ENCODE peak calls at places on chromosomes 12 and 14, in six cellular contexts. One of them, this sample, is unnamed.

GRCh38 chr12:78088391-78088832 is 257.7 kb downstream of the NAV3 start:
- DNase-seq in stromal cell of bone marrow: no peak
- DNase-seq in left ventricle myocardium superior: no peak
- DNase-seq in transverse colon: no peak
- DNase-seq in tibial nerve: no peak
- DNase-seq in sciatic nerve: no peak
- DNase-seq in this sample: no peak

GRCh38 chr12:45415393-45415817 is 199.5 kb downstream of the ANO6 start:
- DNase-seq in stromal cell of bone marrow: peak; percentile 100
- DNase-seq in left ventricle myocardium superior: peak; percentile 34
- DNase-seq in transverse colon: no peak
- DNase-seq in tibial nerve: peak; percentile 13
- DNase-seq in sciatic nerve: no peak
- DNase-seq in this sample: peak; percentile 98

GRCh38 chr14:93752980-93753561 is 35.2 kb downstream of the PRIMA1 start:
- DNase-seq in stromal cell of bone marrow: no peak
- DNase-seq in left ventricle myocardium superior: peak; percentile 89
- DNase-seq in transverse colon: no peak
- DNase-seq in tibial nerve: no peak
- DNase-seq in sciatic nerve: peak; percentile 75
- DNase-seq in this sample: no peak

GRCh38 chr12:98606367-98606985 is 13.0 kb downstream of the SLC25A3 start:
- DNase-seq in stromal cell of bone marrow: no peak
- DNase-seq in left ventricle myocardium superior: no peak
- DNase-seq in transverse colon: no peak
- DNase-seq in tibial nerve: no peak
- DNase-seq in sciatic nerve: no peak
- DNase-seq in this sample: no peak

GRCh38 chr14:54669759-54670630 is 103.1 kb downstream of the SAMD4A start:
- DNase-seq in stromal cell of bone marrow: peak; percentile 56
- DNase-seq in left ventricle myocardium superior: no peak
- DNase-seq in transverse colon: peak; percentile 52
- DNase-seq in tibial nerve: peak; percentile 48
- DNase-seq in sciatic nerve: no peak
- DNase-seq in this sample: no peak

GRCh38 chr12:95882080-95882479 is 23.3 kb downstream of the SNRPF start:
- DNase-seq in stromal cell of bone marrow: peak; percentile 45
- DNase-seq in left ventricle myocardium superior: no peak
- DNase-seq in transverse colon: no peak
- DNase-seq in tibial nerve: no peak
- DNase-seq in sciatic nerve: no peak
- DNase-seq in this sample: peak; percentile 18

GRCh38 chr14:41783403-41783802 is 176.7 kb downstream of the LRFN5 start:
- DNase-seq in stromal cell of bone marrow: no peak
- DNase-seq in left ventricle myocardium superior: no peak
- DNase-seq in transverse colon: no peak
- DNase-seq in tibial nerve: no peak
- DNase-seq in sciatic nerve: no peak
- DNase-seq in this sample: no peak

GRCh38 chr12:44571031-44571550 is 305.0 kb downstream of the NELL2 start:
- DNase-seq in stromal cell of bone marrow: no peak
- DNase-seq in left ventricle myocardium superior: no peak
- DNase-seq in transverse colon: no peak
- DNase-seq in tibial nerve: no peak
- DNase-seq in sciatic nerve: no peak
- DNase-seq in this sample: no peak

GRCh38 chr12:19624401-19624930 is 185.2 kb downstream of the AEBP2 start:
- DNase-seq in stromal cell of bone marrow: no peak
- DNase-seq in left ventricle myocardium superior: no peak
- DNase-seq in transverse colon: no peak
- DNase-seq in tibial nerve: no peak
- DNase-seq in sciatic nerve: no peak
- DNase-seq in this sample: no peak

GRCh38 chr14:50943261-50943942 is 881 bp downstream of the PYGL start:
- DNase-seq in stromal cell of bone marrow: no peak
- DNase-seq in left ventricle myocardium superior: peak; percentile 73
- DNase-seq in transverse colon: peak; percentile 58
- DNase-seq in tibial nerve: peak; percentile 48
- DNase-seq in sciatic nerve: peak; percentile 82
- DNase-seq in this sample: no peak

GRCh38 chr12:107320031-107320928 is 226.9 kb upstream of the CRY1 start:
- DNase-seq in stromal cell of bone marrow: no peak
- DNase-seq in left ventricle myocardium superior: peak; percentile 67
- DNase-seq in transverse colon: peak; percentile 38
- DNase-seq in tibial nerve: no peak
- DNase-seq in sciatic nerve: no peak
- DNase-seq in this sample: no peak

GRCh38 chr12:111450676-111451075 is 45.0 kb downstream of the SH2B3 start:
- DNase-seq in stromal cell of bone marrow: no peak
- DNase-seq in left ventricle myocardium superior: no peak
- DNase-seq in transverse colon: no peak
- DNase-seq in tibial nerve: no peak
- DNase-seq in sciatic nerve: no peak
- DNase-seq in this sample: no peak

GRCh38 chr14:72878746-72879145 is 15.2 kb downstream of the DPF3 start:
- DNase-seq in stromal cell of bone marrow: no peak
- DNase-seq in left ventricle myocardium superior: no peak
- DNase-seq in transverse colon: no peak
- DNase-seq in tibial nerve: no peak
- DNase-seq in sciatic nerve: no peak
- DNase-seq in this sample: no peak

GRCh38 chr12:95634622-95635621 is 83.6 kb upstream of the USP44 start:
- DNase-seq in stromal cell of bone marrow: no peak
- DNase-seq in left ventricle myocardium superior: no peak
- DNase-seq in transverse colon: peak; percentile 80
- DNase-seq in tibial nerve: no peak
- DNase-seq in sciatic nerve: no peak
- DNase-seq in this sample: no peak

GRCh38 chr12:55715833-55716581 is at the start of gene BLOC1S1:
- DNase-seq in stromal cell of bone marrow: peak; percentile 76
- DNase-seq in left ventricle myocardium superior: peak; percentile 96
- DNase-seq in transverse colon: peak; percentile 96
- DNase-seq in tibial nerve: peak; percentile 92
- DNase-seq in sciatic nerve: peak; percentile 96
- DNase-seq in this sample: peak; percentile 88

GRCh38 chr14:100434033-100434601 is 111.0 kb downstream of the SLC25A47 start:
- DNase-seq in stromal cell of bone marrow: no peak
- DNase-seq in left ventricle myocardium superior: no peak
- DNase-seq in transverse colon: no peak
- DNase-seq in tibial nerve: no peak
- DNase-seq in sciatic nerve: no peak
- DNase-seq in this sample: no peak

GRCh38 chr14:86799244-86799647 is 1193.7 kb downstream of the GALC start:
- DNase-seq in stromal cell of bone marrow: peak; percentile 84
- DNase-seq in left ventricle myocardium superior: no peak
- DNase-seq in transverse colon: no peak
- DNase-seq in tibial nerve: peak; percentile 63
- DNase-seq in sciatic nerve: no peak
- DNase-seq in this sample: peak; percentile 46

GRCh38 chr12:112347521-112347920 is 34.7 kb downstream of the HECTD4 start:
- DNase-seq in stromal cell of bone marrow: no peak
- DNase-seq in left ventricle myocardium superior: no peak
- DNase-seq in transverse colon: no peak
- DNase-seq in tibial nerve: no peak
- DNase-seq in sciatic nerve: no peak
- DNase-seq in this sample: peak; percentile 77

GRCh38 chr14:36661506-36662257 is at the start of gene PAX9:
- DNase-seq in stromal cell of bone marrow: peak; percentile 75
- DNase-seq in left ventricle myocardium superior: peak; percentile 75
- DNase-seq in transverse colon: peak; percentile 86
- DNase-seq in tibial nerve: peak; percentile 89
- DNase-seq in sciatic nerve: peak; percentile 92
- DNase-seq in this sample: peak; percentile 38

GRCh38 chr14:36254020-36254614 is 66.3 kb downstream of the MBIP start:
- DNase-seq in stromal cell of bone marrow: no peak
- DNase-seq in left ventricle myocardium superior: no peak
- DNase-seq in transverse colon: no peak
- DNase-seq in tibial nerve: no peak
- DNase-seq in sciatic nerve: no peak
- DNase-seq in this sample: no peak

GRCh38 chr14:68814376-68815287 is 21.8 kb upstream of the ZFP36L1 start:
- DNase-seq in stromal cell of bone marrow: no peak
- DNase-seq in left ventricle myocardium superior: peak; percentile 60
- DNase-seq in transverse colon: peak; percentile 59
- DNase-seq in tibial nerve: peak; percentile 50
- DNase-seq in sciatic nerve: peak; percentile 74
- DNase-seq in this sample: no peak

GRCh38 chr14:92626041-92626440 is 112.5 kb downstream of the RIN3 start:
- DNase-seq in stromal cell of bone marrow: no peak
- DNase-seq in left ventricle myocardium superior: no peak
- DNase-seq in transverse colon: no peak
- DNase-seq in tibial nerve: no peak
- DNase-seq in sciatic nerve: no peak
- DNase-seq in this sample: no peak

GRCh38 chr14:103123634-103124500 is 606 bp downstream of the TNFAIP2 start:
- DNase-seq in stromal cell of bone marrow: no peak
- DNase-seq in left ventricle myocardium superior: peak; percentile 81
- DNase-seq in transverse colon: no peak
- DNase-seq in tibial nerve: peak; percentile 62
- DNase-seq in sciatic nerve: peak; percentile 82
- DNase-seq in this sample: no peak

GRCh38 chr14:59507063-59507751 is 22.9 kb downstream of the JKAMP start:
- DNase-seq in stromal cell of bone marrow: peak; percentile 14
- DNase-seq in left ventricle myocardium superior: peak; percentile 37
- DNase-seq in transverse colon: peak; percentile 83
- DNase-seq in tibial nerve: peak; percentile 64
- DNase-seq in sciatic nerve: peak; percentile 66
- DNase-seq in this sample: no peak

GRCh38 chr14:90968025-90968424 is 92.4 kb downstream of the RPS6KA5 start:
- DNase-seq in stromal cell of bone marrow: no peak
- DNase-seq in left ventricle myocardium superior: no peak
- DNase-seq in transverse colon: no peak
- DNase-seq in tibial nerve: no peak
- DNase-seq in sciatic nerve: no peak
- DNase-seq in this sample: no peak

GRCh38 chr14:50600849-50601248 is 40.9 kb downstream of the ATL1 start:
- DNase-seq in stromal cell of bone marrow: no peak
- DNase-seq in left ventricle myocardium superior: peak; percentile 34
- DNase-seq in transverse colon: no peak
- DNase-seq in tibial nerve: no peak
- DNase-seq in sciatic nerve: no peak
- DNase-seq in this sample: no peak

GRCh38 chr12:111369496-111370220 is 763 bp upstream of the PHETA1 start:
- DNase-seq in stromal cell of bone marrow: no peak
- DNase-seq in left ventricle myocardium superior: no peak
- DNase-seq in transverse colon: no peak
- DNase-seq in tibial nerve: no peak
- DNase-seq in sciatic nerve: no peak
- DNase-seq in this sample: no peak

GRCh38 chr12:3185260-3185870 is 108.2 kb downstream of the TSPAN9 start:
- DNase-seq in stromal cell of bone marrow: no peak
- DNase-seq in left ventricle myocardium superior: peak; percentile 85
- DNase-seq in transverse colon: no peak
- DNase-seq in tibial nerve: no peak
- DNase-seq in sciatic nerve: no peak
- DNase-seq in this sample: no peak

GRCh38 chr14:90797919-90798318 is 18.3 kb downstream of the TTC7B start:
- DNase-seq in stromal cell of bone marrow: no peak
- DNase-seq in left ventricle myocardium superior: no peak
- DNase-seq in transverse colon: no peak
- DNase-seq in tibial nerve: no peak
- DNase-seq in sciatic nerve: no peak
- DNase-seq in this sample: no peak

GRCh38 chr14:74531467-74531866 is 37.9 kb downstream of the ISCA2 start:
- DNase-seq in stromal cell of bone marrow: peak; percentile 54
- DNase-seq in left ventricle myocardium superior: peak; percentile 52
- DNase-seq in transverse colon: peak; percentile 28
- DNase-seq in tibial nerve: no peak
- DNase-seq in sciatic nerve: no peak
- DNase-seq in this sample: no peak

GRCh38 chr14:25303934-25304333 is 254.0 kb upstream of the STXBP6 start:
- DNase-seq in stromal cell of bone marrow: no peak
- DNase-seq in left ventricle myocardium superior: no peak
- DNase-seq in transverse colon: no peak
- DNase-seq in tibial nerve: no peak
- DNase-seq in sciatic nerve: no peak
- DNase-seq in this sample: no peak

GRCh38 chr14:72894623-72895378 is 900 bp upstream of the DPF3 start:
- DNase-seq in stromal cell of bone marrow: no peak
- DNase-seq in left ventricle myocardium superior: peak; percentile 55
- DNase-seq in transverse colon: peak; percentile 38
- DNase-seq in tibial nerve: no peak
- DNase-seq in sciatic nerve: no peak
- DNase-seq in this sample: no peak

This sample was measured in HS-5.